ENCODE peak calls at places on chromosomes 3 and 15, in ten cellular contexts. One of them, this sample, is unnamed.

GRCh38 chr3:159486580-159486979 is 502.1 kb upstream of the IL12A start:
- DNase-seq in cardiac fibroblast: peak; percentile 4
- DNase-seq in NCI-H1694: no peak
- DNase-seq in tibial artery: no peak
- DNase-seq in epithelial cell of esophagus: peak; percentile 12
- DNase-seq in GM12891: no peak
- DNase-seq in NCI-H226: no peak
- DNase-seq in activated T-helper 1 cell treated with Interleukin-2 at 50 U/mL for 16 hours: no peak
- DNase-seq in activated T-cell treated with anti-CD3 and anti-CD28 coated beads for 1 hour: no peak
- DNase-seq in GM12878: no peak
- DNase-seq in this sample: peak; percentile 10

GRCh38 chr15:87326274-87326673 is 930.3 kb downstream of the NTRK3 start:
- DNase-seq in activated T-cell treated with anti-CD3 and anti-CD28 coated beads for 1 hour: no peak
- DNase-seq in activated T-helper 1 cell treated with Interleukin-2 at 50 U/mL for 16 hours: no peak
- DNase-seq in NCI-H226: peak; percentile 21
- DNase-seq in GM12891: no peak
- DNase-seq in tibial artery: no peak
- DNase-seq in cardiac fibroblast: peak; percentile 3
- DNase-seq in NCI-H1694: no peak
- DNase-seq in epithelial cell of esophagus: no peak
- DNase-seq in GM12878: no peak
- DNase-seq in this sample: peak; percentile 33

GRCh38 chr3:152460936-152461335 is 192.2 kb downstream of the MBNL1 start:
- DNase-seq in NCI-H1694: no peak
- DNase-seq in NCI-H226: no peak
- DNase-seq in cardiac fibroblast: peak; percentile 25
- DNase-seq in GM12891: no peak
- DNase-seq in tibial artery: no peak
- DNase-seq in activated T-helper 1 cell treated with Interleukin-2 at 50 U/mL for 16 hours: no peak
- DNase-seq in epithelial cell of esophagus: no peak
- DNase-seq in activated T-cell treated with anti-CD3 and anti-CD28 coated beads for 1 hour: no peak
- DNase-seq in GM12878: no peak
- DNase-seq in this sample: no peak

GRCh38 chr3:112035241-112035640 is 705 bp downstream of the TMPRSS7 start:
- DNase-seq in NCI-H1694: no peak
- DNase-seq in GM12891: no peak
- DNase-seq in GM12878: no peak
- DNase-seq in NCI-H226: no peak
- DNase-seq in activated T-cell treated with anti-CD3 and anti-CD28 coated beads for 1 hour: no peak
- DNase-seq in activated T-helper 1 cell treated with Interleukin-2 at 50 U/mL for 16 hours: no peak
- DNase-seq in epithelial cell of esophagus: no peak
- DNase-seq in cardiac fibroblast: peak; percentile 27
- DNase-seq in tibial artery: no peak
- DNase-seq in this sample: no peak

GRCh38 chr3:775178-775885 is 317.5 kb upstream of the CNTN6 start:
- DNase-seq in NCI-H1694: no peak
- DNase-seq in NCI-H226: no peak
- DNase-seq in activated T-helper 1 cell treated with Interleukin-2 at 50 U/mL for 16 hours: no peak
- DNase-seq in tibial artery: no peak
- DNase-seq in activated T-cell treated with anti-CD3 and anti-CD28 coated beads for 1 hour: no peak
- DNase-seq in GM12878: no peak
- DNase-seq in epithelial cell of esophagus: peak; percentile 47
- DNase-seq in cardiac fibroblast: no peak
- DNase-seq in GM12891: no peak
- DNase-seq in this sample: peak; percentile 24

GRCh38 chr3:24538891-24539290 is 44.2 kb upstream of the THRB start:
- DNase-seq in tibial artery: no peak
- DNase-seq in activated T-helper 1 cell treated with Interleukin-2 at 50 U/mL for 16 hours: no peak
- DNase-seq in GM12891: no peak
- DNase-seq in cardiac fibroblast: no peak
- DNase-seq in activated T-cell treated with anti-CD3 and anti-CD28 coated beads for 1 hour: no peak
- DNase-seq in NCI-H226: no peak
- DNase-seq in GM12878: no peak
- DNase-seq in epithelial cell of esophagus: no peak
- DNase-seq in NCI-H1694: no peak
- DNase-seq in this sample: no peak

GRCh38 chr3:40313975-40314860 is 4.7 kb downstream of the EIF1B start:
- DNase-seq in NCI-H1694: no peak
- DNase-seq in activated T-cell treated with anti-CD3 and anti-CD28 coated beads for 1 hour: no peak
- DNase-seq in GM12878: no peak
- DNase-seq in epithelial cell of esophagus: peak; percentile 33
- DNase-seq in activated T-helper 1 cell treated with Interleukin-2 at 50 U/mL for 16 hours: no peak
- DNase-seq in NCI-H226: no peak
- DNase-seq in cardiac fibroblast: no peak
- DNase-seq in GM12891: no peak
- DNase-seq in tibial artery: no peak
- DNase-seq in this sample: no peak

GRCh38 chr3:52216585-52217408 is 8.6 kb downstream of the TLR9 start:
- DNase-seq in activated T-cell treated with anti-CD3 and anti-CD28 coated beads for 1 hour: peak; percentile 55
- DNase-seq in activated T-helper 1 cell treated with Interleukin-2 at 50 U/mL for 16 hours: peak; percentile 64
- DNase-seq in GM12891: no peak
- DNase-seq in epithelial cell of esophagus: peak; percentile 96
- DNase-seq in NCI-H1694: no peak
- DNase-seq in NCI-H226: peak; percentile 97
- DNase-seq in GM12878: no peak
- DNase-seq in cardiac fibroblast: peak; percentile 88
- DNase-seq in tibial artery: peak; percentile 52
- DNase-seq in this sample: peak; percentile 84

GRCh38 chr3:178419078-178419477 is 117.2 kb upstream of the KCNMB2 start:
- DNase-seq in cardiac fibroblast: peak; percentile 17
- DNase-seq in tibial artery: no peak
- DNase-seq in NCI-H226: peak; percentile 61
- DNase-seq in activated T-cell treated with anti-CD3 and anti-CD28 coated beads for 1 hour: no peak
- DNase-seq in GM12891: no peak
- DNase-seq in activated T-helper 1 cell treated with Interleukin-2 at 50 U/mL for 16 hours: no peak
- DNase-seq in NCI-H1694: no peak
- DNase-seq in epithelial cell of esophagus: peak; percentile 80
- DNase-seq in GM12878: no peak
- DNase-seq in this sample: no peak

GRCh38 chr3:129911261-129911861 is 17.9 kb upstream of the TMCC1 start:
- DNase-seq in GM12891: no peak
- DNase-seq in NCI-H226: no peak
- DNase-seq in cardiac fibroblast: peak; percentile 11
- DNase-seq in GM12878: no peak
- DNase-seq in NCI-H1694: no peak
- DNase-seq in activated T-helper 1 cell treated with Interleukin-2 at 50 U/mL for 16 hours: no peak
- DNase-seq in tibial artery: peak; percentile 27
- DNase-seq in epithelial cell of esophagus: no peak
- DNase-seq in activated T-cell treated with anti-CD3 and anti-CD28 coated beads for 1 hour: no peak
- DNase-seq in this sample: no peak

GRCh38 chr15:28019594-28020320 is 79.4 kb downstream of the OCA2 start:
- DNase-seq in GM12878: no peak
- DNase-seq in NCI-H1694: no peak
- DNase-seq in cardiac fibroblast: no peak
- DNase-seq in activated T-cell treated with anti-CD3 and anti-CD28 coated beads for 1 hour: no peak
- DNase-seq in GM12891: no peak
- DNase-seq in tibial artery: no peak
- DNase-seq in activated T-helper 1 cell treated with Interleukin-2 at 50 U/mL for 16 hours: no peak
- DNase-seq in NCI-H226: no peak
- DNase-seq in epithelial cell of esophagus: no peak
- DNase-seq in this sample: no peak

GRCh38 chr3:150805380-150805779 is 42.4 kb upstream of the SIAH2 start:
- DNase-seq in epithelial cell of esophagus: no peak
- DNase-seq in NCI-H226: no peak
- DNase-seq in tibial artery: no peak
- DNase-seq in GM12878: no peak
- DNase-seq in GM12891: no peak
- DNase-seq in activated T-cell treated with anti-CD3 and anti-CD28 coated beads for 1 hour: no peak
- DNase-seq in NCI-H1694: no peak
- DNase-seq in activated T-helper 1 cell treated with Interleukin-2 at 50 U/mL for 16 hours: no peak
- DNase-seq in cardiac fibroblast: no peak
- DNase-seq in this sample: no peak

GRCh38 chr3:176155012-176155411 is 1042.3 kb downstream of the TBL1XR1 start:
- DNase-seq in cardiac fibroblast: no peak
- DNase-seq in activated T-cell treated with anti-CD3 and anti-CD28 coated beads for 1 hour: no peak
- DNase-seq in tibial artery: no peak
- DNase-seq in NCI-H1694: no peak
- DNase-seq in activated T-helper 1 cell treated with Interleukin-2 at 50 U/mL for 16 hours: no peak
- DNase-seq in NCI-H226: no peak
- DNase-seq in GM12878: no peak
- DNase-seq in GM12891: no peak
- DNase-seq in epithelial cell of esophagus: no peak
- DNase-seq in this sample: no peak

GRCh38 chr3:100463002-100463401 is 29.4 kb upstream of the TMEM45A start:
- DNase-seq in NCI-H1694: peak; percentile 4
- DNase-seq in GM12891: peak; percentile 42
- DNase-seq in tibial artery: no peak
- DNase-seq in GM12878: peak; percentile 35
- DNase-seq in epithelial cell of esophagus: peak; percentile 75
- DNase-seq in NCI-H226: peak; percentile 41
- DNase-seq in cardiac fibroblast: peak; percentile 86
- DNase-seq in activated T-helper 1 cell treated with Interleukin-2 at 50 U/mL for 16 hours: no peak
- DNase-seq in activated T-cell treated with anti-CD3 and anti-CD28 coated beads for 1 hour: no peak
- DNase-seq in this sample: peak; percentile 65

GRCh38 chr15:89912145-89912673 is 543 bp downstream of the ARPIN start:
- DNase-seq in activated T-helper 1 cell treated with Interleukin-2 at 50 U/mL for 16 hours: no peak
- DNase-seq in epithelial cell of esophagus: peak; percentile 18
- DNase-seq in NCI-H1694: no peak
- DNase-seq in tibial artery: peak; percentile 44
- DNase-seq in GM12891: no peak
- DNase-seq in cardiac fibroblast: peak; percentile 18
- DNase-seq in NCI-H226: no peak
- DNase-seq in activated T-cell treated with anti-CD3 and anti-CD28 coated beads for 1 hour: no peak
- DNase-seq in GM12878: no peak
- DNase-seq in this sample: no peak

GRCh38 chr15:80929225-80929624 is 60.4 kb downstream of the MESD start:
- DNase-seq in epithelial cell of esophagus: peak; percentile 71
- DNase-seq in GM12878: no peak
- DNase-seq in NCI-H226: no peak
- DNase-seq in tibial artery: no peak
- DNase-seq in GM12891: no peak
- DNase-seq in NCI-H1694: no peak
- DNase-seq in activated T-helper 1 cell treated with Interleukin-2 at 50 U/mL for 16 hours: no peak
- DNase-seq in activated T-cell treated with anti-CD3 and anti-CD28 coated beads for 1 hour: no peak
- DNase-seq in cardiac fibroblast: no peak
- DNase-seq in this sample: no peak

GRCh38 chr3:136818191-136818850 is 605 bp upstream of the SLC35G2 start:
- DNase-seq in epithelial cell of esophagus: peak; percentile 69
- DNase-seq in NCI-H226: peak; percentile 62
- DNase-seq in activated T-cell treated with anti-CD3 and anti-CD28 coated beads for 1 hour: no peak
- DNase-seq in NCI-H1694: no peak
- DNase-seq in cardiac fibroblast: peak; percentile 87
- DNase-seq in GM12891: no peak
- DNase-seq in tibial artery: peak; percentile 60
- DNase-seq in activated T-helper 1 cell treated with Interleukin-2 at 50 U/mL for 16 hours: no peak
- DNase-seq in GM12878: no peak
- DNase-seq in this sample: peak; percentile 80

GRCh38 chr3:126179825-126180476 is 435 bp downstream of the ALDH1L1 start:
- DNase-seq in activated T-cell treated with anti-CD3 and anti-CD28 coated beads for 1 hour: no peak
- DNase-seq in GM12891: no peak
- DNase-seq in epithelial cell of esophagus: peak; percentile 22
- DNase-seq in GM12878: no peak
- DNase-seq in tibial artery: peak; percentile 51
- DNase-seq in activated T-helper 1 cell treated with Interleukin-2 at 50 U/mL for 16 hours: no peak
- DNase-seq in NCI-H1694: no peak
- DNase-seq in cardiac fibroblast: peak; percentile 63
- DNase-seq in NCI-H226: no peak
- DNase-seq in this sample: no peak

GRCh38 chr3:184543256-184543655 is 18.3 kb upstream of the EPHB3 start:
- DNase-seq in NCI-H1694: no peak
- DNase-seq in epithelial cell of esophagus: no peak
- DNase-seq in tibial artery: no peak
- DNase-seq in GM12878: no peak
- DNase-seq in GM12891: no peak
- DNase-seq in activated T-helper 1 cell treated with Interleukin-2 at 50 U/mL for 16 hours: no peak
- DNase-seq in activated T-cell treated with anti-CD3 and anti-CD28 coated beads for 1 hour: no peak
- DNase-seq in NCI-H226: no peak
- DNase-seq in cardiac fibroblast: no peak
- DNase-seq in this sample: no peak

GRCh38 chr3:136194409-136195257 is 1.5 kb downstream of the MSL2 start:
- DNase-seq in NCI-H1694: no peak
- DNase-seq in GM12891: no peak
- DNase-seq in tibial artery: peak; percentile 26
- DNase-seq in cardiac fibroblast: peak; percentile 20
- DNase-seq in NCI-H226: no peak
- DNase-seq in activated T-cell treated with anti-CD3 and anti-CD28 coated beads for 1 hour: peak; percentile 42
- DNase-seq in GM12878: peak; percentile 24
- DNase-seq in activated T-helper 1 cell treated with Interleukin-2 at 50 U/mL for 16 hours: peak; percentile 42
- DNase-seq in epithelial cell of esophagus: peak; percentile 29
- DNase-seq in this sample: no peak

GRCh38 chr3:139107424-139108252 is 62.9 kb upstream of the PRR23C start:
- DNase-seq in GM12891: no peak
- DNase-seq in tibial artery: no peak
- DNase-seq in GM12878: no peak
- DNase-seq in epithelial cell of esophagus: no peak
- DNase-seq in cardiac fibroblast: no peak
- DNase-seq in NCI-H226: no peak
- DNase-seq in NCI-H1694: no peak
- DNase-seq in activated T-cell treated with anti-CD3 and anti-CD28 coated beads for 1 hour: no peak
- DNase-seq in activated T-helper 1 cell treated with Interleukin-2 at 50 U/mL for 16 hours: no peak
- DNase-seq in this sample: no peak

GRCh38 chr3:16398542-16399126 is 114.9 kb downstream of the RFTN1 start:
- DNase-seq in cardiac fibroblast: no peak
- DNase-seq in NCI-H1694: no peak
- DNase-seq in activated T-helper 1 cell treated with Interleukin-2 at 50 U/mL for 16 hours: no peak
- DNase-seq in epithelial cell of esophagus: no peak
- DNase-seq in tibial artery: no peak
- DNase-seq in activated T-cell treated with anti-CD3 and anti-CD28 coated beads for 1 hour: no peak
- DNase-seq in GM12878: no peak
- DNase-seq in NCI-H226: no peak
- DNase-seq in GM12891: no peak
- DNase-seq in this sample: no peak

GRCh38 chr15:76341366-76342045 is 4.9 kb downstream of the ISL2 start:
- DNase-seq in activated T-cell treated with anti-CD3 and anti-CD28 coated beads for 1 hour: no peak
- DNase-seq in activated T-helper 1 cell treated with Interleukin-2 at 50 U/mL for 16 hours: no peak
- DNase-seq in cardiac fibroblast: no peak
- DNase-seq in NCI-H1694: no peak
- DNase-seq in NCI-H226: no peak
- DNase-seq in GM12878: no peak
- DNase-seq in epithelial cell of esophagus: no peak
- DNase-seq in tibial artery: no peak
- DNase-seq in GM12891: no peak
- DNase-seq in this sample: no peak

GRCh38 chr3:4978259-4978965 is 825 bp upstream of the BHLHE40 start:
- DNase-seq in epithelial cell of esophagus: peak; percentile 100
- DNase-seq in NCI-H226: peak; percentile 99
- DNase-seq in NCI-H1694: no peak
- DNase-seq in tibial artery: peak; percentile 97
- DNase-seq in GM12891: peak; percentile 56
- DNase-seq in activated T-helper 1 cell treated with Interleukin-2 at 50 U/mL for 16 hours: peak; percentile 62
- DNase-seq in activated T-cell treated with anti-CD3 and anti-CD28 coated beads for 1 hour: peak; percentile 54
- DNase-seq in cardiac fibroblast: peak; percentile 100
- DNase-seq in GM12878: peak; percentile 78
- DNase-seq in this sample: peak; percentile 95

GRCh38 chr15:86203462-86203861 is 123.8 kb downstream of the AGBL1 start:
- DNase-seq in NCI-H226: no peak
- DNase-seq in tibial artery: no peak
- DNase-seq in GM12891: no peak
- DNase-seq in cardiac fibroblast: no peak
- DNase-seq in activated T-cell treated with anti-CD3 and anti-CD28 coated beads for 1 hour: no peak
- DNase-seq in activated T-helper 1 cell treated with Interleukin-2 at 50 U/mL for 16 hours: no peak
- DNase-seq in epithelial cell of esophagus: no peak
- DNase-seq in GM12878: no peak
- DNase-seq in NCI-H1694: no peak
- DNase-seq in this sample: no peak

GRCh38 chr15:70478251-70478990 is 284.9 kb downstream of the UACA start:
- DNase-seq in GM12878: no peak
- DNase-seq in GM12891: peak; percentile 73
- DNase-seq in cardiac fibroblast: no peak
- DNase-seq in activated T-cell treated with anti-CD3 and anti-CD28 coated beads for 1 hour: no peak
- DNase-seq in epithelial cell of esophagus: no peak
- DNase-seq in activated T-helper 1 cell treated with Interleukin-2 at 50 U/mL for 16 hours: no peak
- DNase-seq in NCI-H1694: no peak
- DNase-seq in NCI-H226: no peak
- DNase-seq in tibial artery: peak; percentile 43
- DNase-seq in this sample: no peak

GRCh38 chr15:74845208-74845568 is 2.2 kb upstream of the ULK3 start:
- DNase-seq in GM12891: no peak
- DNase-seq in tibial artery: no peak
- DNase-seq in cardiac fibroblast: no peak
- DNase-seq in GM12878: no peak
- DNase-seq in activated T-helper 1 cell treated with Interleukin-2 at 50 U/mL for 16 hours: peak; percentile 37
- DNase-seq in epithelial cell of esophagus: no peak
- DNase-seq in NCI-H1694: no peak
- DNase-seq in NCI-H226: no peak
- DNase-seq in activated T-cell treated with anti-CD3 and anti-CD28 coated beads for 1 hour: peak; percentile 48
- DNase-seq in this sample: no peak